ENCODE peak calls at places on chromosomes 3 and 15, in eight cellular contexts. Z, M, L, Y, K, N, A and V are unnamed samples.

GRCh38 chr3:50651875-50652529 is 22.7 kb upstream of the DOCK3 start:
- DNase-seq in Y (no peak), M (no peak), K (no peak), N (no peak), Z (no peak), L (peak), A (no peak), V (no peak)

GRCh38 chr3:89314454-89314853 is 207.0 kb downstream of the EPHA3 start:
- DNase-seq in Y (peak), L (no peak), N (no peak), M (no peak), Z (peak), A (no peak), K (peak), V (no peak)

GRCh38 chr3:148226246-148226645 is 471.5 kb upstream of the AGTR1 start:
- DNase-seq in L (no peak), A (no peak), M (no peak), Z (no peak), K (no peak), N (no peak), Y (no peak), V (no peak)

GRCh38 chr3:89223188-89223587 is 115.8 kb downstream of the EPHA3 start:
- DNase-seq in N (no peak), Y (no peak), M (no peak), K (no peak), A (no peak), L (no peak), Z (no peak), V (no peak)

GRCh38 chr3:190338717-190339116 is 16.5 kb upstream of the CLDN1 start:
- DNase-seq in A (no peak), K (peak), Y (no peak), M (no peak), N (no peak), Z (no peak), L (no peak), V (no peak)

GRCh38 chr15:33154366-33155166 is 39.9 kb downstream of the FMN1 start:
- DNase-seq in K (peak), Y (peak), A (no peak), N (no peak), Z (peak), M (peak), L (peak), V (no peak)

GRCh38 chr15:45604321-45604720 is 17.1 kb downstream of the BLOC1S6 start:
- DNase-seq in N (no peak), Z (no peak), K (no peak), A (no peak), Y (no peak), M (no peak), L (no peak), V (no peak)

GRCh38 chr15:71125831-71126453 is 10.7 kb downstream of the THSD4 start:
- DNase-seq in Z (no peak), L (no peak), M (no peak), A (no peak), K (no peak), Y (no peak), N (no peak), V (no peak)

GRCh38 chr3:52434080-52434479 is 10.8 kb downstream of the SEMA3G start:
- DNase-seq in M (no peak), A (no peak), K (no peak), N (no peak), L (peak), Z (no peak), Y (no peak), V (no peak)

GRCh38 chr3:180123928-180124327 is 87.2 kb upstream of the PEX5L start:
- DNase-seq in K (no peak), Z (no peak), A (no peak), M (no peak), L (no peak), N (no peak), Y (no peak), V (no peak)

GRCh38 chr15:82108489-82109078 is 62.8 kb upstream of the MEX3B start:
- DNase-seq in L (peak), A (no peak), Y (peak), N (peak), K (peak), Z (peak), M (peak), V (peak)
- H3K4me3 ChIP-seq in L (no peak), A (no peak), Y (no peak), N (no peak), K (no peak), Z (no peak), M (no peak), V (no peak)

GRCh38 chr15:75043509-75044257 is 20.3 kb downstream of the PPCDC start:
- DNase-seq in K (peak), Y (peak), L (peak), Z (peak), M (peak), A (peak), N (peak), V (peak)
- TF ChIP-seq CTCF in K (peak), Y (peak), L (peak), Z (peak), M (no peak), A (peak), N (no peak), V (peak)

GRCh38 chr15:40595219-40595618 is 1.2 kb downstream of the KNL1 start:
- DNase-seq in L (no peak), Z (no peak), A (no peak), K (no peak), Y (no peak), N (no peak), M (no peak), V (no peak)

GRCh38 chr15:40594429-40594836 is 384 bp downstream of the KNL1 start:
- DNase-seq in M (peak), Y (peak), K (peak), Z (peak), A (no peak), L (peak), N (peak), V (peak)

GRCh38 chr15:40593588-40594428 is at the start of gene KNL1:
- DNase-seq in N (peak), K (peak), L (peak), M (peak), Y (peak), Z (peak), A (peak), V (peak)

GRCh38 chr15:40591310-40591845 is 2.7 kb upstream of the KNL1 start:
- DNase-seq in Z (no peak), L (no peak), K (no peak), N (no peak), M (no peak), A (no peak), Y (no peak), V (no peak)

DNA sequence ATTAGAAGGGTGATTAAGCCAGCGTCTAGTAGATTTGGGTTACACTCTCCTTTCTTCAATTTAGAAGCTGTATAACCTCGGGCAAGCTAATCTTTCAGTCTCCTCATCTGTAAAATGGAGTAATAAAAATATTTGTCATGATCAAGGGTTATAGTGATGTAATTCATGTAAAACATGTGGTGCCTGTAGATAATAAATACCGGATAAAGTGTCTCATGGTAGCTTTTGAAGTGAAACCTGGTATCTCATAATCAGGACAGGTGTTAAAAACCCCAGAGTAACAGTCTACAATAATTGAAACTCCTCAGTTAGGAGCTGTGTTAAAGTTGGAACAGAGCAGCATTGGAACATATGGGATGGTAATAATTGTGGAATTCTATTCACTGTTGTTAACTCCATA is 919 bp upstream of the KNL1 start:
- DNase-seq in N (no peak), L (no peak), Z (no peak), K (no peak), A (no peak), M (no peak), Y (no peak), V (no peak)
- H3K4me3 ChIP-seq in N (no peak), L (peak), Z (no peak), K (no peak), A (no peak), M (no peak), Y (no peak), V (no peak)

DNA sequence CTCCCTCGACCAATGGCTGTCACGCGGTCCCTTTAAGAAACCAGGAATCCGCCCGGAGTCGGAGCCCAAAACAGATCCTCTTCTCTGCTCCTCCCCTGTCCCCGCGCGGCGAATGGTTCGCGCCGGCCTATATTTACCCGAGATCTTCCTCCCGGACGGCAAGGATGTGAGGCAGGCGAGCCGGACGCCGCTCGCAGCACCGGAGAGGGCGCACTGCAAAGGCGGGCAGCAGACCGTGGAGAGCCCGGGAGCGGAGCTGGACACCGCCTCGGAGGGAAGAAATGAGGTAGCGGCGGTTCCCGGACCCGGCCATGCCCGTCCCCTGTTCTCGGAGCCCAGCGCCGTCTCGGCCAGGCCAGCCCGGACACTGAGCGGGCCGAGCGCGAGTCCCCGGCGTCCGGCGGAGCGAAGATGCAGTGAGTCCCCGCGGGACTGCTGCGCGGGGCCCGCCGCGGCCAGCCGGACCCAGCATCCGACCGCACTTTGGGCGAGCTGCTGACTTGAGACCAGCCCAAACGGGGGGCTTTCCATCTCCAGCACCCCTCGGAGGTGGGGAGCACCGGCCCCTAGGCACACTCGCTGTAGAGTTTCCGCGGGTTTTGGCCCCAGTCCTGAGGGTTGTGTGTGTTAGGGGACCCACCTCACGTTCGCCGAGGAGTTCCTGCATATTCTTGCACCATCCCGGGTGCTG is at the start of gene FAM43A:
- DNase-seq in A (peak), K (peak), Y (peak), M (peak), N (peak), L (peak), Z (peak), V (peak)
- TF ChIP-seq CTCF in A (peak), K (peak), Y (peak), M (no peak), N (no peak), L (no peak), Z (peak), V (peak)

DNA sequence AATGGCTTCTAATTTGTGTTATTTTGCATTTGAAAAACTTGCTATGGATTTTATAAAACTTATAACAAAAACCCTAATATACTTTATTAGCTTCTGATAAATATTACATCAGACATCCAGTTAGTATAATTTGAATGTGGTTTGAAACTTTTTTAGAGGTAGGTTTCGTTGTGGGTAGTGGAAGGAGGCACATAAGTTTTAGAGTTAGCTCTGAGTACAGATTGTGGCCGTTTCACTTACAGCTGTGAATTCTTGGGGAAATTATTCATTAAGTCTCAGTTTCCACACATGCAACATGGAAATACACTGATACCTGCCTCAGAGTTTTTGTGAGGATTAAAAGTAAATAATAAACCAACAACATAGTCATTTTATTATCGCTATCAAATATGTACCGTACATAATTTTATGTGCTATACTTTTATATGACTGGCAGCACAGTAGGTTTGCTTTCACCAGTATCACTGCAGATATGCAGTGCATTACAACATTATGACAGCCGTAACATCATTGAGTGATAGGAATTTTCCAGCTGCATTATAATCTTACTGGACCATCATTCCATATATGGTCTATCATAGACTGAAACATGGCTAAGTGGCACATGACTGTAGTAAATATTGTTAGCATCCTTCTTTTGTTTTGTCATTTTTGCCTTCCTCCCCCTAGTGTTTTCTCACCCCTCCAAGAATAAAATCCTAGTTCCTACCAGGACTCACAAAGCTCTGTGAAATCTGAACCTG is 175.6 kb downstream of the AKAP13 start:
- DNase-seq in Y (no peak), A (no peak), L (no peak), N (no peak), K (no peak), M (no peak), Z (no peak), V (no peak)
- H3K4me3 ChIP-seq in Y (no peak), A (no peak), L (no peak), N (no peak), K (no peak), M (no peak), Z (no peak), V (no peak)